ENCODE peak calls at places on chromosome 12, in nine cellular contexts. F is GM04504; R is CD8-positive, alpha-beta memory T cell; X is IMR-90; J is activated CD4-positive, CD25-positive, alpha-beta regulatory T cell treated with anti-CD3 and anti-CD28 coated beads, Interleukin-2, amount 50 U/mL, for 16 hours; M is tibial artery; Q is BE2C; B is GM10248; W is HS-5. N is an unnamed sample.

GRCh38 chr12:52082026-52082667 is 2.6 kb downstream of the SMIM41 start:
- DNase-seq in R (no peak), Q (no peak), M (no peak), J (no peak), X (peak), F (no peak), B (no peak), W (no peak), N (no peak)

GRCh38 chr12:53575502-53576264 is 50.5 kb downstream of the ATF7 start:
- DNase-seq in F (no peak), M (no peak), W (peak), B (no peak), R (no peak), J (no peak), Q (no peak), X (peak), N (no peak)

GRCh38 chr12:16604853-16605252 is 1.1 kb downstream of the LMO3 start:
- DNase-seq in B (no peak), R (no peak), Q (peak), W (no peak), X (no peak), F (no peak), M (no peak), J (no peak), N (no peak)

GRCh38 chr12:40286583-40286982 is 61.8 kb downstream of the LRRK2 start:
- DNase-seq in Q (no peak), F (no peak), R (no peak), B (no peak), M (no peak), W (no peak), X (no peak), J (no peak), N (no peak)

GRCh38 chr12:65152012-65152411 is 17.4 kb upstream of the LEMD3 start:
- DNase-seq in X (no peak), W (no peak), F (no peak), B (no peak), M (no peak), Q (no peak), R (no peak), J (no peak), N (no peak)

GRCh38 chr12:50074936-50075807 is 10.0 kb upstream of the SMARCD1 start:
- DNase-seq in J (peak), Q (peak), R (peak), B (peak), X (peak), M (peak), W (no peak), F (no peak), N (peak)

GRCh38 chr12:122876724-122877123 is 19.2 kb downstream of the VPS37B start:
- DNase-seq in W (no peak), B (no peak), J (no peak), F (no peak), R (no peak), X (peak), M (no peak), Q (no peak), N (no peak)

GRCh38 chr12:7588703-7589329 is 76.9 kb downstream of the APOBEC1 start:
- DNase-seq in B (peak), R (peak), Q (peak), X (peak), M (peak), F (peak), W (peak), J (no peak), N (peak)

GRCh38 chr12:45232771-45233372 is 17.0 kb downstream of the ANO6 start:
- DNase-seq in R (no peak), B (peak), X (peak), W (peak), M (peak), Q (peak), J (no peak), F (peak), N (peak)

GRCh38 chr12:52837341-52837741 is 3.2 kb upstream of the KRT79 start:
- DNase-seq in M (no peak), F (peak), Q (no peak), J (no peak), X (peak), R (no peak), B (no peak), W (peak), N (peak)

GRCh38 chr12:96108321-96108720 is 72.9 kb upstream of the LTA4H start:
- DNase-seq in R (peak), B (no peak), J (no peak), W (no peak), M (peak), Q (no peak), F (no peak), X (no peak), N (no peak)

GRCh38 chr12:131810672-131811071 is 17.5 kb upstream of the MMP17 start:
- DNase-seq in R (no peak), M (no peak), X (no peak), B (no peak), Q (no peak), J (no peak), F (no peak), W (no peak), N (no peak)

GRCh38 chr12:20050166-20050565 is 318.2 kb upstream of the PDE3A start:
- DNase-seq in B (no peak), W (no peak), X (no peak), F (no peak), M (no peak), R (no peak), J (no peak), Q (no peak), N (no peak)

N was measured in amniotic stem cell.